ENCODE peak calls at places on chromosomes 12 and 14, in four cellular contexts. G, E, K and N are unnamed samples.

GRCh38 chr14:92651106-92651792 is 97.2 kb downstream of the LGMN start:
- DNase-seq in G (no peak), K (no peak), E (no peak), N (no peak)

GRCh38 chr12:38132139-38132538 is 184.4 kb upstream of the ALG10B start:
- DNase-seq in E (no peak), K (no peak), G (no peak), N (no peak)

GRCh38 chr12:44835641-44836379 is 40.3 kb downstream of the NELL2 start:
- DNase-seq in G (no peak), E (no peak), K (no peak), N (no peak)

GRCh38 chr12:116609236-116609635 is 50.1 kb downstream of the MAP1LC3B2 start:
- DNase-seq in E (no peak), G (no peak), K (no peak), N (no peak)

GRCh38 chr14:59529189-59529588 is 44.9 kb downstream of the JKAMP start:
- DNase-seq in E (no peak), K (no peak), G (no peak), N (no peak)

GRCh38 chr14:60327447-60328331 is 78.7 kb downstream of the PPM1A start:
- DNase-seq in K (no peak), G (peak), E (no peak), N (no peak)

GRCh38 chr12:27984275-27984674 is 11.7 kb upstream of the PTHLH start:
- DNase-seq in E (no peak), G (no peak), K (peak), N (no peak)

GRCh38 chr12:117452071-117452470 is 90.6 kb upstream of the NOS1 start:
- DNase-seq in G (no peak), E (no peak), K (no peak), N (no peak)

GRCh38 chr12:56119361-56119796 is 1.3 kb downstream of the ZC3H10 start:
- DNase-seq in G (peak), E (peak), K (peak), N (peak)

GRCh38 chr12:14919455-14919854 is 18.9 kb downstream of the ERP27 start:
- DNase-seq in K (no peak), G (no peak), E (no peak), N (no peak)

GRCh38 chr12:96300064-96300463 is 100.2 kb downstream of the CDK17 start:
- DNase-seq in E (no peak), G (no peak), K (no peak), N (no peak)

GRCh38 chr12:97960741-97961608 is 498.4 kb downstream of the RMST start:
- DNase-seq in K (peak), E (peak), G (peak), N (peak)

GRCh38 chr12:104421343-104421742 is 35.4 kb upstream of the CHST11 start:
- DNase-seq in E (no peak), K (no peak), G (no peak), N (no peak)

GRCh38 chr14:103871596-103872480 is 24.5 kb upstream of the PPP1R13B start:
- DNase-seq in K (peak), E (no peak), G (no peak), N (no peak)

GRCh38 chr14:102235275-102235897 is 69.6 kb downstream of the MOK start:
- DNase-seq in K (peak), G (peak), E (peak), N (peak)

GRCh38 chr12:26319511-26319910 is 124.1 kb downstream of the SSPN start:
- DNase-seq in K (no peak), G (no peak), E (no peak), N (no peak)

GRCh38 chr14:77375164-77375950 is 1.5 kb downstream of the TMED8 start:
- DNase-seq in K (no peak), E (no peak), G (no peak), N (no peak)

GRCh38 chr14:24992624-24993360 is 57.2 kb downstream of the STXBP6 start:
- DNase-seq in G (no peak), E (no peak), K (no peak), N (no peak)

GRCh38 chr14:77007975-77008421 is 20.5 kb downstream of the IRF2BPL start:
- DNase-seq in E (no peak), G (no peak), K (no peak), N (peak)

GRCh38 chr12:5665615-5666014 is 233.7 kb downstream of the NTF3 start:
- DNase-seq in E (no peak), G (no peak), K (no peak), N (no peak)

GRCh38 chr12:80837342-80837978 is 100.3 kb downstream of the LIN7A start:
- DNase-seq in G (peak), E (peak), K (peak), N (peak)

GRCh38 chr14:54696998-54697397 is 130.1 kb downstream of the SAMD4A start:
- DNase-seq in G (no peak), E (no peak), K (no peak), N (no peak)

GRCh38 chr12:2183556-2184541 is 131.1 kb downstream of the CACNA1C start:
- DNase-seq in E (no peak), K (no peak), G (peak), N (no peak)

GRCh38 chr12:13374783-13375182 is 178.3 kb downstream of the EMP1 start:
- DNase-seq in E (no peak), G (no peak), K (no peak), N (no peak)

GRCh38 chr14:32821989-32822653 is 116.6 kb upstream of the NPAS3 start:
- DNase-seq in G (no peak), E (no peak), K (no peak), N (no peak)

GRCh38 chr12:29316772-29317171 is 64.2 kb downstream of the ERGIC2 start:
- DNase-seq in K (no peak), G (no peak), E (no peak), N (no peak)

GRCh38 chr14:39015360-39015961 is 87.6 kb downstream of the SEC23A start:
- DNase-seq in G (peak), K (peak), E (peak), N (peak)

GRCh38 chr12:69688021-69688420 is 11.1 kb downstream of the BEST3 start:
- DNase-seq in K (no peak), G (no peak), E (no peak), N (no peak)

GRCh38 chr14:70721542-70721941 is 79.8 kb downstream of the TTC9 start:
- DNase-seq in E (no peak), G (no peak), K (no peak), N (no peak)

GRCh38 chr12:52228931-52229330 is 4.1 kb upstream of the KRT7 start:
- DNase-seq in K (no peak), E (no peak), G (no peak), N (no peak)

GRCh38 chr12:19988457-19988856 is 379.9 kb upstream of the PDE3A start:
- DNase-seq in G (no peak), K (no peak), E (no peak), N (no peak)
- TF ChIP-seq JUND in G (no peak), K (no peak), E (no peak), N (no peak)

DNA sequence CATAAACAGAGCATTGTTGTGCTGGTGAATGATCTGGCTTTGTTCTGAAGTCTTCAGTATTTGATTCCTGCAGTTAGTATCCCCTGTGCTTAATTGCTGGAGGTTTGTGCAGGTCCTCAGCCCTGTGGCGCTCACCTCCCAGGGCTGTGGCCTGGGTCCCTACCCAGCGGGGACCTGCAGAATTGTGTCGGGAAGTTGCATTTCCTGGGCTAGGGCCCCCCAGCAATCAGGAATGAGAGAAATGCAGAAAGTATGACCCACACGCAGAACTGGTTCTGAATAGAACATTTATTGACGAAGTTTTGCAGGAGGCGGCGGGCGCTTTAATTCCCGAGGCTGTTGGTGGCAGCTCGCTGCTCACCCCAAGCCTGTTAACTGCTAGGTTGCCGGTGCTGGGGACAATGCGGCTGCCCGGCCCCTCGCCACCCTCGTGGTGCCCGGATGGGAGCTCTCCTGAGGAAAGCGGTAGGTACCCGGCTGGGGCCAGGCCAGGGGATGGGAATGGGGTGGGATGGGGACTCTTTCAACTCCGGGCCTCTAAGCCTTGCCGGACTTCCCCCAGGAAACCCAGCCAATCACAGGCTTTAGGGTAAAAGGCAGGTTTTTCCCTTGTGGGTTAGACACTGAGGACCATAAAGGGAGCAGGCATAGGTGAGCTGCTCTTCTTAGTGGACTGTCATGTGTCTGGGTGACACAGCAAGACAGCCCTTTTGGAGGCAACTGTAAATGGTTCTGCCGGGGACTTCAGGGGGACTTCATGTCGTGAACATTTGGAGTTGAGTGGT is 11.6 kb downstream of the PLEKHG3 start:
- DNase-seq in E (no peak), G (no peak), K (no peak), N (peak)
- TF ChIP-seq JUND in E (no peak), G (no peak), K (no peak), N (no peak)

GRCh38 chr12:89468648-89469326 is 55.8 kb downstream of the GALNT4 start:
- DNase-seq in G (no peak), E (no peak), K (no peak), N (no peak)

GRCh38 chr12:89472508-89472907 is 52.1 kb downstream of the GALNT4 start:
- DNase-seq in G (no peak), E (no peak), K (no peak), N (no peak)

GRCh38 chr12:89469361-89469760 is 55.2 kb downstream of the GALNT4 start:
- DNase-seq in K (no peak), G (no peak), E (no peak), N (no peak)

GRCh38 chr12:89468017-89468416 is 56.6 kb downstream of the GALNT4 start:
- DNase-seq in G (no peak), E (no peak), K (no peak), N (no peak)

DNA sequence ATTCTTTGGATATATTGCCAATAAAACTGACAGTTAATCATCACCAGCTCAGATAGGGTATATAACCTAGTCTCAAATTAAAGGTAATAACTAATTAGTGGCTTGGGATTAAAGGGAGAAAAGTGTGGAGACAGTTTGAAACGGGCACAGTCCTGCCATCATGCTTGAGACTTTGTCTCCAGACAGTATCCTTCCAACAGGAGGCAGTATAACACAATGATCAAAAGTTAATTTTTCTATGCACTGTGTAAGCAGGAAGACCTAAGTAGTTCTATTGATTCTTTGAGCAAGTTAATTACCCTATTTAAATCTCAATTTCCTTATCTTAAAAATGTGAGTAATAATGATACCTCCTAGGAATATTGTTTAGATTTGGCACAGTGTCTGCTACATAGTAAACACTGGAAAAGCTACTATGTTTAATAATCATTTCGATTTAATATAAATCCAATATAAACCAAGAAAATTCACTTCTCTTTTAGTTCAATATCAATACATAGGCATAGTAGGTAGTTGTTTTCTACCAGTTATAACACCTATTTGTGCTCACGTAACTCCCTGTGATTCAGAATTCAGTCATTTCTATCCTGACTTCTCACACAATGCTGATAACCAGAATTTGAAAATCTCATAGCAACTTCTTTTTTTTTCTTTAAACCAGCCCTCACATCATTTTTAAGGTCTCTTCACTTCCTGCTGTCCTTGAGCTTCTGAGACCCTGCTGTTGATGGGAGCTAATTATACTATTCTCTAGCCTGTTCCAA is 53.7 kb downstream of the GALNT4 start:
- DNase-seq in G (peak), K (peak), E (peak), N (no peak)
- TF ChIP-seq JUND in G (no peak), K (no peak), E (no peak), N (no peak)

GRCh38 chr12:107467716-107468115 is 217.9 kb upstream of the PWP1 start:
- DNase-seq in G (no peak), E (no peak), K (no peak), N (no peak)
- TF ChIP-seq JUND in G (no peak), E (no peak), K (no peak), N (no peak)

GRCh38 chr14:69610020-69610858 is 1.2 kb upstream of the SUSD6 start:
- DNase-seq in G (no peak), K (no peak), E (no peak), N (no peak)
- TF ChIP-seq JUND in G (no peak), K (no peak), E (no peak), N (no peak)

GRCh38 chr14:104942586-104942985 is 17.9 kb downstream of the PLD4 start:
- DNase-seq in G (no peak), E (no peak), K (no peak), N (no peak)
- TF ChIP-seq JUND in G (no peak), E (no peak), K (no peak), N (no peak)

DNA sequence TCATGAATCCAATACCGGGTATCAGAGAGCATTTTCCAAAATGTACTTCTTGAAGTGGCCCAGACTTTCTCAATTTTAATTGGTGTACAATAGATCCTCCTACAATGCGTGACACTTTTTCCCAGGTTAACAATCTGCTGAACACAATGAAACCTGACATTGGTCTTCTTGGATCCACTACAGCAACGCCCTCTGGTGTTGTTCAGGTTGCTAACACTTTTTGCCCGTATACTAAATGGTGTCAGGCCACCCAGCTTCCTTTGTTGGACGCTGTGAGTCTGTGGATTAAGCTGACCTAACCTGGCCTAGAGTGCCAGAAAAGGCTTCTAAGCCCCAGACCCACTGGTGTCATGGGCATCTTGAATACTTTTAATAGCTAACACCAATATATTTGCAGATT is 89.2 kb downstream of the KCNK10 start:
- DNase-seq in K (peak), G (peak), E (peak), N (no peak)
- TF ChIP-seq JUND in K (no peak), G (no peak), E (no peak), N (no peak)

GRCh38 chr14:90154110-90154509 is 92.3 kb downstream of the KCNK13 start:
- DNase-seq in G (no peak), E (no peak), K (no peak), N (no peak)

GRCh38 chr14:90161129-90161528 is 95.2 kb upstream of the PSMC1 start:
- DNase-seq in G (peak), K (no peak), E (no peak), N (no peak)

GRCh38 chr14:90159688-90160087 is 96.7 kb upstream of the PSMC1 start:
- DNase-seq in E (no peak), K (no peak), G (peak), N (no peak)

GRCh38 chr14:90159147-90159546 is 97.2 kb upstream of the PSMC1 start:
- DNase-seq in G (peak), K (no peak), E (no peak), N (no peak)
- TF ChIP-seq JUND in G (no peak), K (no peak), E (no peak), N (no peak)

GRCh38 chr12:93894391-93895095 is 217.4 kb downstream of the CRADD start:
- DNase-seq in K (no peak), G (peak), E (no peak), N (no peak)
- TF ChIP-seq JUND in K (no peak), G (no peak), E (no peak), N (no peak)

GRCh38 chr12:32918890-32919791 is 22.6 kb upstream of the PKP2 start:
- DNase-seq in K (peak), E (no peak), G (peak), N (peak)
- TF ChIP-seq JUND in K (no peak), E (no peak), G (no peak), N (no peak)